ENCODE peak calls at places on chromosome 3, in four cellular contexts. T, Q, C and U are unnamed samples.

GRCh38 chr3:58049143-58049785 is 41.0 kb downstream of the FLNB start:
- DNase-seq in T (no peak), Q (peak; percentile 70), C (no peak), U (no peak)

GRCh38 chr3:190265795-190266194 is 56.5 kb downstream of the CLDN1 start:
- DNase-seq in T (no peak), Q (no peak), C (peak; percentile 50), U (no peak)

GRCh38 chr3:58333206-58334012 is 717 bp downstream of the PXK start:
- DNase-seq in T (no peak), Q (no peak), C (peak; percentile 30), U (peak; percentile 75)

GRCh38 chr3:356947-357346 is 160.4 kb downstream of the CHL1 start:
- DNase-seq in T (no peak), Q (no peak), C (peak; percentile 41), U (no peak)

GRCh38 chr3:133038089-133038730 is at the start of gene TMEM108:
- DNase-seq in T (no peak), Q (peak; percentile 81), C (peak; percentile 52), U (peak; percentile 37)

GRCh38 chr3:182118081-182118480 is 406.4 kb downstream of the SOX2 start:
- DNase-seq in T (no peak), Q (no peak), C (no peak), U (no peak)

GRCh38 chr3:52136513-52136912 is 17.7 kb downstream of the POC1A start:
- DNase-seq in T (no peak), Q (no peak), C (no peak), U (no peak)

GRCh38 chr3:194056731-194057415 is 79.1 kb upstream of the HES1 start:
- DNase-seq in T (no peak), Q (no peak), C (no peak), U (no peak)

GRCh38 chr3:60579734-60580133 is 671.5 kb downstream of the FHIT start:
- DNase-seq in T (no peak), Q (no peak), C (no peak), U (no peak)

DNA sequence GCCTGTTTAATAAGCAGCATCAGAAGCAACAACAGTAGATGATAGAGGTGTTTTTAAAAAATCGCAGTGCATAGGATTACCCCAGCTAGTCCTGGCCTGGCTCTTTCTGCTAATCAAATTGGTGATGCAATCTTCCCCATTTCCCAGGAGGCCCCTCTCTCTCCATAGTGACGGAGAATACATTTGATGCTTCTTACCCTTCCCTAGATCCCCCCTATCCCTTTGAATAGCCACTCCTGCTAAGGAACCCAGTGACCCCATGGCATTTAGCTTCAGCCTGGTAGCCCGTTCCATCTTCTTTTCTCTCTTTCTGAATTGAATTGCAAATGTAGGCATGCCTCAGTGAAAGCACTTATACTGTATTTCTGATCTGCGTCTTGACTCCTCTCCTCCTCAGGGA is 223.6 kb upstream of the GAP43 start:
- DNase-seq in T (no peak), Q (no peak), C (no peak), U (no peak)
- TF ChIP-seq CTCF in T (no peak), Q (no peak), C (no peak), U (no peak)

GRCh38 chr3:159252772-159253384 is 451.0 kb downstream of the MFSD1 start:
- DNase-seq in T (peak; percentile 29), Q (no peak), C (no peak), U (peak; percentile 28)
- TF ChIP-seq CTCF in T (peak; percentile 54), Q (peak; percentile 41), C (peak; percentile 59), U (peak; percentile 22)

GRCh38 chr3:39727415-39727814 is 82.0 kb upstream of the MYRIP start:
- DNase-seq in T (no peak), Q (no peak), C (no peak), U (no peak)
- TF ChIP-seq CTCF in T (no peak), Q (no peak), C (no peak), U (no peak)

GRCh38 chr3:27533718-27534578 is 49.8 kb upstream of the SLC4A7 start:
- DNase-seq in T (peak; percentile 38), Q (peak; percentile 68), C (peak; percentile 29), U (peak; percentile 38)
- TF ChIP-seq CTCF in T (no peak), Q (no peak), C (no peak), U (no peak)

GRCh38 chr3:120280566-120280965 is 4.5 kb downstream of the GPR156 start:
- DNase-seq in T (no peak), Q (no peak), C (no peak), U (no peak)

GRCh38 chr3:120285508-120285841 is 453 bp upstream of the GPR156 start:
- DNase-seq in T (no peak), Q (no peak), C (no peak), U (no peak)

GRCh38 chr3:120280026-120280425 is 5.0 kb downstream of the GPR156 start:
- DNase-seq in T (no peak), Q (no peak), C (no peak), U (no peak)

GRCh38 chr3:120289636-120290035 is 4.6 kb upstream of the GPR156 start:
- DNase-seq in T (no peak), Q (no peak), C (no peak), U (no peak)

DNA sequence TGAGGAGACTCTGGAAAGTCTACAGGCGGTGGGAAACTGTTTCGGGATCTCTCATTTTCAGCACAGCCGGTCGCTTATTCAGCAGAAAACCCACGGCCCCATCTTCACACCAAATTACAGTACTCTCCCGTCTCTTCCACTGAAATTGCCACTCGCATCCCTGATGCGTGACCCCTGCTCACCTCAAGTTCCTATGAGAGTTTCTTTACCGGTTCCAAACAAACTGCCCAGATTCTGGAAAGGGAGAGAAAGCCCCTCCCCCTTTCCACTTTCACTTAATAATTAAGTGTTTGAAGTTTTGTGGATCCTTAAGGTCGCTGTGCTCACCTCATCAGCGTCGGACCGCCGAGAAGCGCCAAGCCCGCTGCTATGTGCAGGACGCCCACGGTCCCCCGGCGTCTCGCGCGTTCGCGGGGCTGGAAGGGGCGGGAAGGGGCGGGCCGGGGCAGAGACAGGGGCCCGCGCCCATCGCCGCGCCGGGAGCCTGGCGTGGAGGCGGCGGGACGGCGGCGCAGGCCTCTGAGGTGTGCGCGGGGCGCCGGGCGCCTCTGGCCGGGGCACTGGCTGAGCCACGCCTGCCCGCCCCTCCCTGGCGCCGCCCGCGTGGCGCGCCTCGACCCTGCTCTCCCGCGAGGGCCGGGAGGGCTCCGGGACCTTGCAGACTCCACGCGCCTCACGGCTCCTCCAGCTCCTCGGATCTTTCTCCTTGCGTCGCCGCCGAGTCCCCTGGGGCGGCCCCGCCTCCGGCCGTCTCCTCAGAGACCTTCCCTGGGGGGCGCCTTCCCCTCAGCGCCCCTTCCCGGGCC is at the start of gene GPR156:
- DNase-seq in T (no peak), Q (no peak), C (no peak), U (peak; percentile 52)
- TF ChIP-seq CTCF in T (no peak), Q (no peak), C (no peak), U (no peak)

GRCh38 chr3:138047596-138048195 is 37.7 kb downstream of the CLDN18 start:
- DNase-seq in T (no peak), Q (no peak), C (no peak), U (no peak)

GRCh38 chr3:138049157-138049919 is 39.4 kb downstream of the CLDN18 start:
- DNase-seq in T (no peak), Q (no peak), C (no peak), U (no peak)

GRCh38 chr3:138057384-138057783 is 47.4 kb downstream of the CLDN18 start:
- DNase-seq in T (no peak), Q (no peak), C (no peak), U (no peak)

GRCh38 chr3:138054057-138054456 is 44.1 kb downstream of the CLDN18 start:
- DNase-seq in T (no peak), Q (no peak), C (no peak), U (no peak)

DNA sequence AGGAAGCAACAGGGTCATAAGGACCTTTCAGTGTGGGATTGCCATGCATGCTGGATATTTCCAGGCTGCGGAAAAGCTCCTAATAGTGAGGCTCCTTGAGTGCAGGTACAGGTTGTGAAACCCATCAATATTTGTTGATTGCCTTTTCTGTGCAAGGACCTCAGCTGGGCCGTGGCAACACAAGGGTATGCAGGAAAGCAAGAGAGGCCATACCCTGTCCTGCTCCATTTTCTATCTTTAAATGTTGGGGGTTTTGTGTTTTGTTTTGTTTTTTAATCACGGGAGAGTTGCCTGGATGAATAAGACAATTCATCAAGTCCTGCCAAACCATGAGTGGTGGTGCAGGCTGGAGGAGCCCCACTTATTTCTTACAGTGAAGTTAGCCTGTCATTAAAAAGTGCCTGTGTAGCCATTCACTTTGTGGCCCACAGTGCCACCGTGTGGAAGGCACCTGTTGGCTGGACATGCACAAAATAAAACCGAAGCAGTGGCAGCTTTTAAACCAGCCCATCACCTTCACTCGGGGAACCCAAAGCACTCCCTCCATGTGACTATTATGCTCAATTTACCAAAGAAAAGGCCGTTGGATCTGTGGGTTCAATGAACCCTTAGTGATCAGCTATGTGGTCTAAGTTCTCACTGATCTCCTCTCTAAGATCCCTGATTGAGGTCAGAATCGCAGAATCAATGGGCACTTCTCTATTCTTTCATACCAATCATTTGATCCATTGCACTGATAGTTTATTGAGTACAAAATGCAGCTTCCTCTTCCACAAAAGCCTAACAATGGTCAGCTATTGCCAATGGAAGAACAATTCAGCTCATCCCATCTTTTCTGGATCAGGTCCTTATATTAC is 42.2 kb downstream of the CLDN18 start:
- DNase-seq in T (no peak), Q (no peak), C (no peak), U (peak; percentile 47)
- TF ChIP-seq CTCF in T (peak; percentile 86), Q (peak; percentile 67), C (peak; percentile 32), U (peak; percentile 82)

GRCh38 chr3:171622126-171622525 is 161.9 kb upstream of the TNIK start:
- DNase-seq in T (no peak), Q (no peak), C (no peak), U (no peak)
- TF ChIP-seq CTCF in T (no peak), Q (no peak), C (no peak), U (no peak)

DNA sequence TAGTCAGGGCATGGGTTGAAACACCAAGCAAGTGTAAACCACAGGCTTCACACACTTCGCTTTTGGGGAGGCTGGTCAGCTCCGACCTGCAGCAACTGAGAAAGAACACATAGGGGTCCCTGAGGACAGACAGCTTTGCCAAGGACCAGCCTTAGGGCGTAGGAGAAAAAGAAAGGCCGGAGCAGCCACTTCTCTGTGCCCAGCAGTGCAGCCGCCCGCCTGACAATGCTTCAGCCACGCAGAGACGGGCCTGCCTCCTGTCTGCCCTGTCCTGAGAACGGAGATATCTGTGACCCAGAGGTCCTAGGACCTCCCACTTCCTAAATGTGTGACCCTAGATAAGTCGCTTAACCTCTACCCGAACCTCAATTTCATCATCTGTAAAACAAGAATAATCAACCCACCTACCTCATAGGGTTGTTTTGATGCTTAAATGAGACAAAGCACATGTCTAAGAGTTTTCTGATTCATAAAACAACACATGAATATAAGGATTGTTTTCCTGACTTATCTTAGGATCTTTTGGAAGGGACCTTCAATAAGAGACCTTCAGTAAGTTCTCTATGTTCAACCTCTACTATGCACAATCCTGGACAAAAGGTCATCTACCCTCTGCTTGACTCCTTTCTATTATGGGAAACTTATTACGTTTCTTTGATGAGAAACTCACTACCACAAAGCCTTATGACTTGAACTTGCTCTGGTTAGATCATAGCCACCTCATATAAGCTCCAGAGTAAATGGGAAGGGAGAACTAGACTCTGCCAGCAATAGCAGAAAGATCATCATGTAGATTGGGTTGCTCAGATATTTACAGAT is 32.9 kb upstream of the RFTN1 start:
- DNase-seq in T (no peak), Q (peak; percentile 65), C (no peak), U (no peak)
- TF ChIP-seq CTCF in T (no peak), Q (no peak), C (no peak), U (no peak)

GRCh38 chr3:160638184-160638583 is 38.8 kb upstream of the ARL14 start:
- DNase-seq in T (no peak), Q (no peak), C (no peak), U (no peak)
- TF ChIP-seq CTCF in T (no peak), Q (no peak), C (no peak), U (no peak)